ENCODE peak calls at places on chromosomes 13 and 19, in ten cellular contexts. F is HFFc6, K is cardiac fibroblast, D is osteocyte, E is endothelial cell, J is progenitor cell of endocrine pancreas, S is HFF-Myc, C is mammary epithelial cell, V is uterus, B is type B pancreatic cell. G is an unnamed sample.

GRCh38 chr13:111005808-111006494 is 91.1 kb upstream of the ANKRD10 start:
- DNase-seq in S (no peak), C (no peak), J (no peak), V (peak), B (no peak), F (no peak), D (no peak), K (peak), E (no peak), G (no peak)

GRCh38 chr13:44649118-44649455 is 73.0 kb upstream of the TSC22D1 start:
- DNase-seq in F (no peak), D (no peak), S (no peak), C (no peak), B (no peak), J (no peak), E (no peak), V (no peak), K (no peak), G (no peak)

GRCh38 chr13:113048766-113049165 is 56.8 kb upstream of the F7 start:
- DNase-seq in S (no peak), V (no peak), K (no peak), F (no peak), J (no peak), E (no peak), D (no peak), B (no peak), C (no peak), G (no peak)

GRCh38 chr13:26558912-26559485 is 1.5 kb downstream of the WASF3 start:
- DNase-seq in J (no peak), F (no peak), C (no peak), D (no peak), K (no peak), V (no peak), E (no peak), S (no peak), B (no peak), G (no peak)

GRCh38 chr13:113998781-113999617 is 25.1 kb upstream of the C13orf46 start:
- DNase-seq in J (no peak), F (no peak), D (no peak), V (no peak), K (no peak), B (no peak), S (no peak), E (no peak), C (no peak), G (no peak)

GRCh38 chr13:25744176-25744575 is 307.6 kb downstream of the SHISA2 start:
- DNase-seq in J (no peak), F (no peak), B (no peak), C (no peak), D (no peak), K (no peak), E (no peak), S (no peak), V (no peak), G (no peak)

GRCh38 chr19:40962460-40962961 is 28.6 kb upstream of the CYP2B6 start:
- DNase-seq in C (peak), S (no peak), V (no peak), K (peak), B (no peak), J (no peak), D (no peak), F (peak), E (no peak), G (peak)

GRCh38 chr13:110345266-110345665 is 38.2 kb downstream of the COL4A2 start:
- DNase-seq in S (no peak), E (no peak), F (no peak), J (no peak), V (peak), B (no peak), C (no peak), K (no peak), D (no peak), G (no peak)

GRCh38 chr19:33797821-33798633 is 1.4 kb downstream of the KCTD15 start:
- DNase-seq in D (no peak), B (no peak), V (peak), F (no peak), C (peak), J (no peak), E (peak), K (peak), S (no peak), G (peak)

GRCh38 chr13:113748862-113749451 is 10.1 kb upstream of the TMEM255B start:
- DNase-seq in K (no peak), E (no peak), B (no peak), J (no peak), D (no peak), V (no peak), S (no peak), C (no peak), F (no peak), G (no peak)

DNA sequence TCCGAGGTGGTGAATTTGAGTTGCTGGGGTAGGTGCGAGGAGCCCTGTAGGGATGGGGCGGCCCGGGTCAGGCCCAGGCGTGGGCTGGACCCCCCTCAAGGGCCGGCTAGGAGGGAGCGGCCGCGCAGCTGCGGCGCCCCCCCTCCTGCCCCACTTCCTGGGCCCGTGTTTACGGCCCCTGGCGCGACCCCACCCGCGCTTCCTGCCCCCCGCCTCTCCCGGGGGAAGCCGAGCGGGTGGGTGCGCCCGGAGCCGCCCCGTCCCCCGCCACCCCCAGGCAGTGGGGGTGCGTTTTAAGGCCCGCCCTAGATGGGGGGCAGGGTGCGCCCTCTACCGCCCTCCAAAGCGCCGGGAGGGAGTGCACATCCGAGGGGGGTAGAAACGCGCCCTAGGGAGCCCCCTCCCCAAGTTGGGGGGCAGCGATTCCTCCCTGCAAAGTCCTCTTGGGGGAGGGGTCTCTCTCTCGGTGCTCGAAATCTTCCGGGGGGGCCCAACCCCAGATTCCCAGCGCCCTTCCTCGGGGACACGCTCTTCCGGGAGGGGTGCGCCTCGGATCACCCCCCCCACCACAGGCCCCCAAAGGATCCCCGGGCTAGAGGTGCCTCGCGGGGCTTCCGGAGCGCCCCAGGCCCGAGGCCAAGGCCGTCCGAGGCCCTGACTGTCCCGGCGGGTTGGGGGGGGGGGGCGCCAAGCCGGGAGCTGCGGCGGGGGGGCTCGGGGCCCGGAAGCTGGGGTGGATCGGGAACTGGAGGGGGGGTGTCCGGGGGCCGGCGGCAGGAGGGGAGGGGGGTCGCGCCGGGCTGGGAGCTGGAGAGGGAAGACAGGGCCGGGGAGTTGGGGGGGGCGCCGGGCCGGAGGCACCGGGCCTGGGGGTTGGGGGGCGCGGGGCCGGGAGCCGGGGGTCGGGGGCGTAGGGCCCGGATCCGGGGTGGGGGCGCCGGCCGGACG is 807 bp downstream of the TLE5 start:
- DNase-seq in D (no peak), B (no peak), S (no peak), K (peak), V (peak), E (no peak), C (no peak), J (no peak), F (no peak), G (peak)
- TF ChIP-seq CTCF in D (peak), B (no peak), S (no peak), K (peak), V (peak), E (no peak), C (no peak), J (no peak), F (peak), G (no peak)

GRCh38 chr13:30819136-30819875 is 84.0 kb downstream of the ALOX5AP start:
- DNase-seq in V (no peak), E (no peak), S (no peak), B (no peak), K (no peak), C (no peak), F (no peak), D (no peak), J (no peak), G (no peak)

GRCh38 chr13:30818323-30818960 is 83.1 kb downstream of the ALOX5AP start:
- DNase-seq in S (no peak), F (peak), E (no peak), K (peak), D (no peak), C (peak), B (no peak), V (peak), J (no peak), G (no peak)

GRCh38 chr13:30821421-30821820 is 84.7 kb upstream of the MEDAG start:
- DNase-seq in D (no peak), F (no peak), B (no peak), J (no peak), V (no peak), C (peak), K (no peak), E (no peak), S (no peak), G (no peak)

GRCh38 chr13:30816733-30817132 is 81.4 kb downstream of the ALOX5AP start:
- DNase-seq in E (no peak), J (no peak), S (no peak), B (no peak), F (no peak), D (no peak), V (no peak), K (no peak), C (no peak), G (no peak)
- TF ChIP-seq CTCF in E (no peak), J (no peak), S (no peak), B (no peak), F (no peak), D (no peak), V (no peak), K (no peak), C (no peak), G (no peak)

GRCh38 chr19:47615230-47615629 is 6.3 kb downstream of the BICRA start:
- DNase-seq in V (no peak), D (no peak), E (no peak), C (no peak), K (no peak), F (no peak), B (no peak), S (no peak), J (no peak), G (no peak)
- TF ChIP-seq CTCF in V (no peak), D (no peak), E (no peak), C (no peak), K (no peak), F (no peak), B (no peak), S (no peak), J (no peak), G (no peak)

GRCh38 chr13:48074006-48074405 is 20.9 kb downstream of the MED4 start:
- DNase-seq in B (no peak), S (no peak), F (no peak), C (no peak), J (no peak), V (no peak), K (no peak), D (no peak), E (no peak), G (no peak)
- TF ChIP-seq CTCF in B (no peak), S (no peak), F (no peak), C (no peak), J (no peak), V (no peak), K (no peak), D (no peak), E (no peak), G (no peak)

GRCh38 chr13:40992678-40993077 is 26.4 kb downstream of the ELF1 start:
- DNase-seq in E (no peak), D (no peak), V (no peak), S (no peak), F (no peak), J (no peak), C (no peak), B (no peak), K (peak), G (no peak)

GRCh38 chr13:40995997-40996396 is 23.1 kb downstream of the ELF1 start:
- DNase-seq in J (no peak), S (no peak), K (no peak), C (no peak), V (no peak), D (no peak), E (no peak), F (no peak), B (no peak), G (no peak)

GRCh38 chr13:40994581-40995230 is 24.4 kb downstream of the ELF1 start:
- DNase-seq in D (no peak), J (no peak), K (no peak), B (no peak), V (no peak), F (no peak), S (no peak), C (peak), E (no peak), G (no peak)

GRCh38 chr13:40993987-40994386 is 25.1 kb downstream of the ELF1 start:
- DNase-seq in F (no peak), V (no peak), S (no peak), E (no peak), B (no peak), C (peak), J (no peak), D (no peak), K (no peak), G (peak)

GRCh38 chr13:40993119-40993518 is 26.0 kb downstream of the ELF1 start:
- DNase-seq in J (no peak), K (peak), E (peak), F (no peak), V (no peak), D (no peak), B (no peak), C (no peak), S (no peak), G (no peak)
- TF ChIP-seq CTCF in J (no peak), K (no peak), E (no peak), F (no peak), V (no peak), D (no peak), B (no peak), C (no peak), S (no peak), G (no peak)

DNA sequence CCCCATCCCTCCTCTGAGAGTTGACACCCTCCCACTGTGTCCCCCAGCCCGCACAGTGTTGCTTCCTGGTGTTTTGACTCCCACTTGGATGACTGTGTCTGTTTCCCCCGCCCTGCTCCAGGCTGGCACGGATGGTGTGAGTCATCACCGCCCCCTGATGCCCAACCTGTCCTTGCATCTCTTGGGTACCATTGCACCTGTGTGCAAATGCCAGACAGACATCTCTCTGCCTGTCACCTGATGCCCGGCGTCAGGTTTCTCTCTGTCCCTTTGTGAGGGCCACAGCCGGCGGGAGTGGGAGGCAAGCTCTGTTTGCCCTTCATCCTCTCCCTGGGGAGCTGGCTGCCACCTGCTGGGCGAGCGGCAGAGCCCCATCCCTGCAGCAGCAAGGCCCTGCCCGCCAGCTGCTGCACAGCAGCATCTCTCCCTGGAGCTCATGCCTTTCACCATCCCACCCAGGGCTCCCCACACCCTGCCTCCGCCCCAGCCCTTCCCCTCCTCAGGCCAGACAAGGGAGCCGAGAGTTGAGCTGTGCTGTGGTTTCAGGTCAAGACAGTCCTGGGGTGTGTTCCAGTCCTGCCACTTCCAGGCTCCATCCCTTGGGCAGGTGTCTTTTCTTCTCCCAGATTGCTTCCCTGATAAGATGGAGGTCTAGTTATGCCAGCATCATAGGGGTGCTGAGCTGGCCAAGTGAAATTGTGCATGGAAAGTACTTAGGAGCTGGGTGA is 29.7 kb downstream of the NKPD1 start:
- DNase-seq in B (no peak), V (no peak), D (no peak), C (peak), F (no peak), J (no peak), S (no peak), K (no peak), E (no peak), G (peak)
- TF ChIP-seq CTCF in B (peak), V (no peak), D (no peak), C (peak), F (peak), J (peak), S (peak), K (no peak), E (no peak), G (peak)

GRCh38 chr19:11125994-11126685 is 29.4 kb downstream of the SPC24 start:
- DNase-seq in J (peak), B (no peak), K (peak), E (peak), V (peak), C (no peak), S (no peak), D (peak), F (peak), G (peak)
- TF ChIP-seq CTCF in J (peak), B (peak), K (peak), E (peak), V (peak), C (peak), S (peak), D (peak), F (peak), G (no peak)

DNA sequence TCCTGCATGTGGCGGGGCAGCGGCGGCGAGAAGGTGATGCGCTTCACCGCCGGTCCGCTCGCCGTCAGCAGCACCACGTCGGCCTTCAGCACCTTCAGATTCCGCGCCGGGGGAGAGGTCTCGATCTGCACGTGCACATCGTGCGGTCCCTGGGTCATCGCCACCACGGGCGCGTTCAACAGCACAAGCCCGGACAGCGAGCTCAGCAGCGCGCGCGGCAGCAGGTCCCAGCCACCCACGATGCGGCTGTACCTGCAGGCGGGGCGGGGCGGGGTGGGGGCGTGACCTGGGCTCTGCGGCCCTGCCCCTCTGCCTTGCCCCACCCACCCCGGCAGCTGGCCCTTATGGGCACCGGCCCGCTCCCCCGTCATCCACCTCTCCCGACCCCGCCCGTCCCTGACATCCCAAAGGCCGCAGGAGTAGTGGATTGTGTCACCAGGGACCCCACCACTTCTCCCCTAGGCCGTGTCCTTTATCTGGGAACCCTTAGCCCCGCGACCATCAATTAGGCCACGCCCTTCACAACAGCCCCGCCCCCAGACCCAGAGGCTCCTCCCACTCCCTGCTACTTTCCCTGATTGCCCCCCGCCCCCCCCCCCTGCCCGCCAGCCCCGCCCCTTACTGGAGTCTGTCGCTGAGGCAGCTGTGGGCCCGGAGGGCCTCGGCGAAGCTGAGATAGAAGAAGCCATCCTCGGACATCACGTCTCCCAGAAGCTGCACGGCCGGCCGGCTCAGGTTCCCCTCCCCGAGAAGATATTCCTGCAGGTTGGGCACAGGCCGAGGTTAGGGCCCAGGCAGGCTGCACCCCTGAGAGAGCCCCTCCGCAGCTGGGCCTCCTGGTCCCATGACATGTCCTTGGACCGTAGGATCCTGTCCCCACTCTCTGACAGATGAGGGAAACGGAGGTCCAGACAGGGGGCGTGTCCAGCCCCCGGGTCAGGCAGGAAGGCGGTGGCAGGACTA is 6.1 kb downstream of the IL4I1 start:
- DNase-seq in E (no peak), K (no peak), S (no peak), B (no peak), C (peak), D (no peak), J (no peak), F (no peak), V (no peak), G (no peak)
- TF ChIP-seq CTCF in E (peak), K (no peak), S (no peak), B (peak), C (no peak), D (peak), J (peak), F (peak), V (no peak), G (no peak)

GRCh38 chr13:34076943-34077703 is 259.2 kb downstream of the RFC3 start:
- DNase-seq in J (no peak), B (no peak), D (no peak), F (peak), V (no peak), C (peak), E (no peak), S (peak), K (peak), G (no peak)
- TF ChIP-seq CTCF in J (peak), B (peak), D (peak), F (peak), V (peak), C (peak), E (peak), S (peak), K (peak), G (peak)